ENCODE peak calls at places on chromosomes 7 and 10, in eight cellular contexts. R is GM12892, V is HCT116, N is prostate gland, J is SK-N-MC, X is GM23338, Z is endothelial cell of umbilical vein, F is SK-N-SH. Y is an unnamed sample.

GRCh38 chr7:147894271-147894670 is 696.3 kb upstream of the C7orf33 start:
- DNase-seq in R (no peak), V (no peak), N (no peak), J (no peak), X (peak), Z (no peak), F (peak), Y (no peak)

GRCh38 chr7:44196450-44196872 is 4.3 kb upstream of the YKT6 start:
- DNase-seq in R (no peak), V (peak), N (no peak), J (peak), X (peak), Z (peak), F (peak), Y (peak)

GRCh38 chr7:21767300-21767900 is 178.3 kb downstream of the CDCA7L start:
- DNase-seq in R (no peak), V (peak), N (peak), J (peak), X (peak), Z (peak), F (peak), Y (peak)

GRCh38 chr10:115095758-115096157 is 2.6 kb downstream of the ATRNL1 start:
- DNase-seq in R (no peak), V (no peak), N (no peak), J (no peak), X (no peak), Z (no peak), F (no peak), Y (no peak)

GRCh38 chr10:30026080-30026479 is 33.3 kb downstream of the JCAD start:
- DNase-seq in R (no peak), V (no peak), N (no peak), J (no peak), X (no peak), Z (no peak), F (no peak), Y (no peak)

GRCh38 chr7:124686543-124687161 is 78.9 kb downstream of the GPR37 start:
- DNase-seq in R (no peak), V (no peak), N (no peak), J (no peak), X (no peak), Z (no peak), F (no peak), Y (no peak)

GRCh38 chr10:48763403-48763802 is 78.7 kb downstream of the WDFY4 start:
- DNase-seq in R (no peak), V (no peak), N (no peak), J (no peak), X (no peak), Z (no peak), F (no peak), Y (no peak)

GRCh38 chr10:47410271-47410670 is 26.2 kb upstream of the ZNF488 start:
- DNase-seq in R (no peak), V (no peak), N (no peak), J (no peak), X (no peak), Z (no peak), F (no peak), Y (no peak)

GRCh38 chr7:40299097-40299496 is 164.3 kb downstream of the SUGCT start:
- DNase-seq in R (no peak), V (no peak), N (no peak), J (no peak), X (peak), Z (peak), F (no peak), Y (no peak)

GRCh38 chr10:58512470-58513188 is at the start of gene BICC1:
- DNase-seq in R (no peak), V (no peak), N (peak), J (no peak), X (peak), Z (peak), F (peak), Y (no peak)

GRCh38 chr7:28128608-28129007 is 52.0 kb downstream of the JAZF1 start:
- DNase-seq in R (no peak), V (no peak), N (no peak), J (no peak), X (no peak), Z (peak), F (no peak), Y (no peak)

GRCh38 chr10:86083664-86084175 is 282.9 kb downstream of the GRID1 start:
- DNase-seq in R (no peak), V (no peak), N (no peak), J (no peak), X (no peak), Z (no peak), F (no peak), Y (no peak)

GRCh38 chr10:123241391-123242141 is 87.4 kb downstream of the BUB3 start:
- DNase-seq in R (no peak), V (no peak), N (no peak), J (no peak), X (no peak), Z (peak), F (no peak), Y (peak)

GRCh38 chr7:96729795-96730194 is 20.1 kb upstream of the SEM1 start:
- DNase-seq in R (no peak), V (no peak), N (no peak), J (no peak), X (no peak), Z (no peak), F (no peak), Y (no peak)

GRCh38 chr10:14616465-14616864 is 158.2 kb downstream of the FAM107B start:
- DNase-seq in R (no peak), V (no peak), N (no peak), J (no peak), X (no peak), Z (no peak), F (no peak), Y (no peak)

GRCh38 chr10:63105811-63106755 is 27.0 kb upstream of the NRBF2 start:
- DNase-seq in R (no peak), V (no peak), N (no peak), J (no peak), X (peak), Z (no peak), F (no peak), Y (no peak)

GRCh38 chr7:55305130-55305529 is 60.0 kb upstream of the LANCL2 start:
- DNase-seq in R (no peak), V (no peak), N (no peak), J (no peak), X (no peak), Z (no peak), F (no peak), Y (no peak)

GRCh38 chr7:41921453-41921912 is 218.6 kb upstream of the INHBA start:
- DNase-seq in R (no peak), V (no peak), N (no peak), J (no peak), X (no peak), Z (no peak), F (no peak), Y (no peak)

GRCh38 chr7:77330169-77330882 is 85.8 kb downstream of the GSAP start:
- DNase-seq in R (no peak), V (no peak), N (no peak), J (peak), X (no peak), Z (peak), F (no peak), Y (no peak)

GRCh38 chr7:90387470-90388240 is 15.6 kb upstream of the CLDN12 start:
- DNase-seq in R (no peak), V (no peak), N (no peak), J (no peak), X (peak), Z (no peak), F (no peak), Y (no peak)

GRCh38 chr10:6299234-6299633 is 96.5 kb downstream of the PFKFB3 start:
- DNase-seq in R (no peak), V (peak), N (no peak), J (no peak), X (no peak), Z (no peak), F (no peak), Y (peak)

GRCh38 chr7:139092090-139092796 is 17.3 kb downstream of the ZC3HAV1 start:
- DNase-seq in R (no peak), V (no peak), N (no peak), J (no peak), X (no peak), Z (no peak), F (no peak), Y (no peak)

DNA sequence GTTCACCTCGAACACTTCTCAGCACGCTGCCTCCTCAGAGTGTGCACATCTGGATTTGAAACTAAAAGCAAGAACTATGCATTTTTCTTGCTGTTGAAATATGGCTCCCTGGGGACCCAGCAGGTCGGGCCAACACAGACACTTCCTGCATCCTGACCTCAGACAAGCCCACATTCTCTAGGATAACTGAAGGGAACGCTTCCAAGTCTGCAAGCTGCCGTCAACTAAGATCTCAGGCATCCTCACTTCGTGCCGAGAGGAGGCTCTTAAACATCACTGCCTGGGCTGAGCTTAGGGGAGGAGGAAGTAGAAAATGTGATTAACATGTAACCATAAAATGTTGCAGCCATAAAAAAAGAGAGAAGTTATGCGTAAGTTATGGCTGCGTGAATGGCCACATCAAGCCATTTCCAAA is 65.5 kb downstream of the PYROXD2 start:
- DNase-seq in R (no peak), V (no peak), N (no peak), J (peak), X (no peak), Z (no peak), F (no peak), Y (no peak)
- TF ChIP-seq POLR2AphosphoS5 in R (no peak), V (no peak), N (no peak), J (no peak), X (no peak), Z (no peak), F (no peak), Y (no peak)

GRCh38 chr10:110803239-110803593 is 68.5 kb upstream of the PDCD4 start:
- DNase-seq in R (no peak), V (no peak), N (no peak), J (no peak), X (no peak), Z (no peak), F (no peak), Y (no peak)
- TF ChIP-seq POLR2AphosphoS5 in R (no peak), V (no peak), N (no peak), J (no peak), X (no peak), Z (no peak), F (no peak), Y (no peak)

DNA sequence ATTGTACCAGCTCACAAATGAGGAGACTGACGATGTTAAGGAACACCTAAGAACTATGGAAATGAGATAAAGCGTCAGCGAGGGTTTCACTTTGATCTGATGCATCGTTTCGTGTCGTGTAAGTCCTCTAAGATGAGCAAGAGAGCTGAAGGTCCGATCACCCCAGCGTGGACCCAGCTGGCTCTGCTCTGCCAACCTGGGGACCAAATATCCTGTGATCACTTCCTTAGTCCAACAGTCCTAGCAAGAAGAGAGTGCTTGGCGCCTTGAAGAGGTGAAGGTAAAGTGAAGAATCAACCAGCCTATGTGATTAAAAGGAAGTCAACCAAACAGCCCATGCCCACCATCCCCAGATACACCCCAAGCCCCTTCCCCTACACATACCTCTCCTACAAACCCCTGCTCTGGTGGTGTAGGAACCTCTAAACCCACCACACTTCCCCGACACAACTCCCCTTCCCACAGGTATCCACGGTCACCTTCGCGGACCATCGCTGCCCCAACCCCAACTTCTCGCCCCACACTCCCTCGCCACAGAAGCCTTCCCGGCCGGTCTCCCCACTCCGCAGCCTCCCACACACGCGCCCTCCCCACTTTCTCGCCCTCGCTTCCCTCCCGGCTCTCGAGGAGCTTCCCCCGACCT is 722 bp downstream of the UPF2 start:
- DNase-seq in R (no peak), V (no peak), N (peak), J (no peak), X (peak), Z (peak), F (no peak), Y (peak)
- TF ChIP-seq POLR2AphosphoS5 in R (peak), V (no peak), N (no peak), J (no peak), X (no peak), Z (no peak), F (no peak), Y (no peak)

GRCh38 chr10:77673086-77673485 is 35.5 kb upstream of the KCNMA1 start:
- DNase-seq in R (no peak), V (no peak), N (no peak), J (no peak), X (no peak), Z (no peak), F (no peak), Y (no peak)
- TF ChIP-seq POLR2AphosphoS5 in R (no peak), V (no peak), N (no peak), J (no peak), X (no peak), Z (no peak), F (no peak), Y (no peak)

DNA sequence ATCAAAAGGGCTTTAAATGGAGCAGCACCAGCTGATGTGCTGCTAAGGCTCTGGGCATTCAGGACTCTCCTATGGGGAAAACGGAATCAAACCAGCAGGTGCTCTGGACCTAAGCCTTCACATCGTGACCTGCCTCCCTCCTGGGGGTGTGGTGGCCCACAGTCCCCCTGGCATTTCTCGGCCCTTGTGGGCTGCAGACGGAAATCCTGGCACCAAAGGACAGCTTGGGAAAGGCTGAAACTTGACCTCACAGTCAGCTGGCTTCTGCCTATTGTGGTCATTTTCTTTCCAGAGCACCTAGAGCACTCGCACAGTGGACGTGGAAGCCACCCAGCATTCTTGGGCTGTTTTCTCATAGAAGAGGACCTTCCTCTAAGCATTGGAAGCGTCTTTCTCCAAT is 74.8 kb downstream of the TPST1 start:
- DNase-seq in R (no peak), V (no peak), N (no peak), J (no peak), X (no peak), Z (no peak), F (no peak), Y (no peak)
- TF ChIP-seq POLR2AphosphoS5 in R (no peak), V (no peak), N (no peak), J (no peak), X (no peak), Z (no peak), F (no peak), Y (no peak)

DNA sequence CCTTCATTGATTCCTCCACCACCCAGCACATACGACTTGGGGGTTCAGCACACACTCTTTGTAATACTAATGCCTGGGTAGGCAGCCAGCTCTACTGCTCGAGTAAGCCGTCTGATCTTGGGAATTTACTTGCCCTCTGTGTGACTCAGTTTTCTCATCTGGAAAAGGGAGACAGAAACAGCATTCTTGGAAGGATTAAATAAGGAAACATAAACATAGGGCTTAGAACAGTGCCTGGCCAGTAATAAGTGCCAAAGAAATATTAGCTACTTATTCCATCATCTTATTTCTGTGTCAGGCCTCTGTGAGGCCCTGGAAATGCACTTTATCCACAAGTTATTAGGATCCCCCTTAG is 130.1 kb downstream of the TNS3 start:
- DNase-seq in R (no peak), V (no peak), N (no peak), J (no peak), X (no peak), Z (no peak), F (no peak), Y (no peak)
- TF ChIP-seq POLR2AphosphoS5 in R (no peak), V (no peak), N (no peak), J (no peak), X (no peak), Z (no peak), F (no peak), Y (no peak)

GRCh38 chr10:1331560-1331959 is 275.4 kb downstream of the WDR37 start:
- DNase-seq in R (no peak), V (no peak), N (no peak), J (no peak), X (no peak), Z (no peak), F (no peak), Y (no peak)

GRCh38 chr10:1327759-1328158 is 271.6 kb downstream of the WDR37 start:
- DNase-seq in R (no peak), V (no peak), N (no peak), J (no peak), X (no peak), Z (no peak), F (no peak), Y (no peak)

GRCh38 chr10:1329622-1330021 is 273.4 kb downstream of the WDR37 start:
- DNase-seq in R (no peak), V (no peak), N (no peak), J (no peak), X (no peak), Z (no peak), F (no peak), Y (no peak)

GRCh38 chr10:1328409-1328808 is 272.2 kb downstream of the WDR37 start:
- DNase-seq in R (no peak), V (no peak), N (no peak), J (no peak), X (no peak), Z (no peak), F (no peak), Y (no peak)

GRCh38 chr10:1328951-1329614 is 272.9 kb downstream of the WDR37 start:
- DNase-seq in R (no peak), V (no peak), N (no peak), J (no peak), X (no peak), Z (no peak), F (no peak), Y (no peak)
- TF ChIP-seq POLR2AphosphoS5 in R (no peak), V (no peak), N (no peak), J (no peak), X (no peak), Z (no peak), F (no peak), Y (no peak)

GRCh38 chr7:47651355-47652317 is 69.7 kb upstream of the TNS3 start:
- DNase-seq in R (no peak), V (no peak), N (no peak), J (no peak), X (no peak), Z (peak), F (no peak), Y (no peak)
- TF ChIP-seq POLR2AphosphoS5 in R (no peak), V (no peak), N (no peak), J (no peak), X (no peak), Z (no peak), F (peak), Y (no peak)

GRCh38 chr7:112395893-112396292 is 54.4 kb upstream of the IFRD1 start:
- DNase-seq in R (no peak), V (no peak), N (no peak), J (no peak), X (no peak), Z (no peak), F (no peak), Y (no peak)
- TF ChIP-seq POLR2AphosphoS5 in R (no peak), V (no peak), N (no peak), J (no peak), X (no peak), Z (no peak), F (no peak), Y (no peak)

Y was measured in HepG2.